ENCODE peak calls at places on chromosomes 4 and X, in eight cellular contexts. W is HEK293T; E is activated T-helper 1 cell treated with anti-CD3 and anti-CD28 coated beads, Interleukin-12 subunit alpha, Interleukin-12 subunit beta, Interleukin-2, Interleukin-4 antibody, amounts not matched to agents 30 ng/mL and 10 ng/mL and 1 ng/mL, durations not matched to agents 14 hours and 24 hours and 36 hours; O is brain microvascular endothelial cell; T is GOT3; H is naive thymus-derived CD8-positive, alpha-beta T cell; I is naive thymus-derived CD4-positive, alpha-beta T cell; B is stimulated activated CD4-positive, alpha-beta T cell treated with anti-CD3 and anti-CD28 coated beads, Interleukin-2, amount 100 ng/mL, for 4 hours. F is an unnamed sample.

GRCh38 chrX:124373348-124373747 is 27.0 kb downstream of the SH2D1A start:
- DNase-seq in H (no peak), T (no peak), O (no peak), I (no peak), B (no peak), E (no peak), W (no peak), F (no peak)

GRCh38 chrX:69238153-69238959 is 73.1 kb upstream of the PJA1 start:
- DNase-seq in E (no peak), I (no peak), H (no peak), O (no peak), B (no peak), W (no peak), T (no peak), F (no peak)

GRCh38 chr4:8836664-8837171 is 34.9 kb downstream of the HMX1 start:
- DNase-seq in O (no peak), H (no peak), B (no peak), W (no peak), E (no peak), I (no peak), T (no peak), F (no peak)

GRCh38 chr4:177047851-177048174 is 255.1 kb upstream of the VEGFC start:
- DNase-seq in E (no peak), W (no peak), O (no peak), I (no peak), T (no peak), B (no peak), H (no peak), F (no peak)

GRCh38 chr4:101232074-101232776 is 115.1 kb downstream of the PPP3CA start:
- DNase-seq in I (no peak), O (peak), T (no peak), E (no peak), W (no peak), B (no peak), H (no peak), F (no peak)

GRCh38 chr4:182179105-182179504 is 64.1 kb upstream of the TENM3 start:
- DNase-seq in H (no peak), T (no peak), E (no peak), B (no peak), O (peak), W (no peak), I (no peak), F (no peak)

GRCh38 chr4:94530073-94530472 is 78.3 kb downstream of the PDLIM5 start:
- DNase-seq in B (no peak), I (no peak), H (no peak), O (no peak), T (no peak), E (no peak), W (no peak), F (no peak)

GRCh38 chrX:104253567-104254441 is 929 bp downstream of the ESX1 start:
- DNase-seq in I (no peak), B (no peak), O (no peak), W (peak), E (no peak), H (no peak), T (no peak), F (no peak)

GRCh38 chr4:26958925-26959653 is 98.4 kb downstream of the STIM2 start:
- DNase-seq in T (no peak), W (no peak), O (no peak), H (no peak), I (no peak), E (no peak), B (no peak), F (no peak)

GRCh38 chr4:173009129-173009823 is 159.3 kb upstream of the GALNT7 start:
- DNase-seq in B (no peak), E (no peak), H (no peak), I (no peak), O (no peak), W (no peak), T (no peak), F (no peak)

GRCh38 chrX:153697924-153698865 is 10.5 kb downstream of the SLC6A8 start:
- DNase-seq in I (no peak), T (no peak), W (no peak), O (no peak), H (no peak), B (no peak), E (no peak), F (no peak)

GRCh38 chrX:150405576-150405975 is 42.5 kb downstream of the MAMLD1 start:
- DNase-seq in H (no peak), B (no peak), E (no peak), T (no peak), I (no peak), W (no peak), O (no peak), F (no peak)

GRCh38 chr4:141375855-141376254 is 155.2 kb downstream of the ZNF330 start:
- DNase-seq in H (no peak), I (no peak), T (peak), W (peak), E (no peak), O (peak), B (no peak), F (no peak)

GRCh38 chr4:8607603-8608481 is 15.3 kb downstream of the CPZ start:
- DNase-seq in O (no peak), I (no peak), W (peak), B (no peak), H (peak), E (peak), T (no peak), F (no peak)

GRCh38 chrX:22135171-22135711 is 103.1 kb downstream of the PHEX start:
- DNase-seq in B (no peak), E (no peak), T (no peak), I (no peak), W (no peak), O (peak), H (no peak), F (no peak)

GRCh38 chr4:80036949-80037348 is 36.1 kb downstream of the ANTXR2 start:
- DNase-seq in B (no peak), T (no peak), I (peak), E (no peak), O (peak), H (no peak), W (no peak), F (peak)

GRCh38 chrX:154661200-154661599 is 7.8 kb upstream of the CTAG2 start:
- DNase-seq in B (no peak), I (no peak), W (no peak), T (no peak), O (no peak), E (no peak), H (no peak), F (no peak)

GRCh38 chrX:55480390-55481062 is 9.1 kb downstream of the USP51 start:
- DNase-seq in I (no peak), B (no peak), O (no peak), E (no peak), W (no peak), T (no peak), H (no peak), F (no peak)

GRCh38 chr4:140659935-140660710 is 91.4 kb upstream of the UCP1 start:
- DNase-seq in O (no peak), B (no peak), W (no peak), H (no peak), E (no peak), I (no peak), T (no peak), F (no peak)

GRCh38 chr4:55947254-55947882 is 1.4 kb upstream of the CEP135 start:
- DNase-seq in W (no peak), T (no peak), B (no peak), O (peak), H (peak), I (no peak), E (no peak), F (no peak)

GRCh38 chr4:98745372-98745771 is 87.0 kb upstream of the TSPAN5 start:
- DNase-seq in T (no peak), H (no peak), O (peak), B (no peak), W (peak), I (no peak), E (no peak), F (no peak)

GRCh38 chr4:57059890-57060716 is 50.1 kb downstream of the IGFBP7 start:
- DNase-seq in H (no peak), O (no peak), W (no peak), E (no peak), B (no peak), T (no peak), I (no peak), F (no peak)